ENCODE peak calls at places on chromosomes 13 and 19, in eight cellular contexts. H, G, N, Q, X, Y, P and R are unnamed samples. For H3K4me1, the result is how much of the 10 kb centered on the place peaks cover.

GRCh38 chr13:99559560-99559959 is 58.3 kb downstream of the TM9SF2 start:
- DNase-seq in H (no peak), G (no peak), N (no peak), Q (no peak), X (no peak), Y (no peak), P (no peak), R (no peak)

GRCh38 chr13:48492123-48493075 is 40.5 kb downstream of the RCBTB2 start:
- DNase-seq in H (peak), G (peak), N (peak), Q (peak), X (peak), Y (no peak), P (peak), R (peak)

GRCh38 chr13:37414667-37415066 is 183.9 kb downstream of the POSTN start:
- DNase-seq in H (no peak), G (no peak), N (no peak), Q (no peak), X (no peak), Y (no peak), P (no peak), R (no peak)

GRCh38 chr19:53537523-53538377 is at the start of gene ZNF331:
- DNase-seq in H (peak), G (peak), N (no peak), Q (peak), X (peak), Y (peak), P (peak), R (peak)

GRCh38 chr19:40612831-40613668 is 11.9 kb downstream of the LTBP4 start:
- DNase-seq in H (no peak), G (peak), N (peak), Q (peak), X (peak), Y (no peak), P (peak), R (peak)

GRCh38 chr13:79898996-79899395 is 418.0 kb downstream of the NDFIP2 start:
- DNase-seq in H (peak), G (no peak), N (no peak), Q (no peak), X (no peak), Y (no peak), P (no peak), R (no peak)

GRCh38 chr19:17948967-17949930 is 16.4 kb downstream of the CCDC124 start:
- DNase-seq in H (no peak), G (no peak), N (no peak), Q (no peak), X (no peak), Y (no peak), P (no peak), R (no peak)

GRCh38 chr19:13208131-13208963 is 58.1 kb downstream of the IER2 start:
- DNase-seq in H (peak), G (no peak), N (no peak), Q (peak), X (peak), Y (no peak), P (peak), R (no peak)

GRCh38 chr19:49094505-49095482 is 9.5 kb downstream of the SNRNP70 start:
- DNase-seq in H (no peak), G (no peak), N (no peak), Q (peak), X (no peak), Y (no peak), P (no peak), R (no peak)

DNA sequence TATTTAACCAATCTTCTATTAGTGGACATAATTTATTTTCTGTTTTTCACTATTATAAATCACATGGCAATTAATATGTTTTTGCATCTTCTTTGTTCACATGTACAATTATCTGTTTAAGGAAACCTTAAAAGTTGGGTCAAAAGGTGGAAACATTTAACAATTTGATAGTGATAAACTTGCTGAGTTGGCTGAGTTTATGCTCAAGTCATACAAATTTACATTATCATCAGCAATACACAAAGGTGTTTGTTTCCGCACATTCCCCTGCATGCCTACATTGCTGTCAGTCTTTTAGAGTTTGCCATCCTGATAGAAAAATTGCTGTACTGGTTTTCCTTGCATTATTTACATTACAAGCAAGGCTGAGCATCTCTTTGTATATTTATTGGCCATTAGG is 139.5 kb downstream of the KCNRG start:
- DNase-seq in H (no peak), G (no peak), N (no peak), Q (no peak), X (no peak), Y (no peak), P (no peak), R (no peak)
- H3K4me1 ChIP-seq in H (under half), G (under half), N (under half), Q (under half), X (under half), Y (under half), P (under half), R (under half)

DNA sequence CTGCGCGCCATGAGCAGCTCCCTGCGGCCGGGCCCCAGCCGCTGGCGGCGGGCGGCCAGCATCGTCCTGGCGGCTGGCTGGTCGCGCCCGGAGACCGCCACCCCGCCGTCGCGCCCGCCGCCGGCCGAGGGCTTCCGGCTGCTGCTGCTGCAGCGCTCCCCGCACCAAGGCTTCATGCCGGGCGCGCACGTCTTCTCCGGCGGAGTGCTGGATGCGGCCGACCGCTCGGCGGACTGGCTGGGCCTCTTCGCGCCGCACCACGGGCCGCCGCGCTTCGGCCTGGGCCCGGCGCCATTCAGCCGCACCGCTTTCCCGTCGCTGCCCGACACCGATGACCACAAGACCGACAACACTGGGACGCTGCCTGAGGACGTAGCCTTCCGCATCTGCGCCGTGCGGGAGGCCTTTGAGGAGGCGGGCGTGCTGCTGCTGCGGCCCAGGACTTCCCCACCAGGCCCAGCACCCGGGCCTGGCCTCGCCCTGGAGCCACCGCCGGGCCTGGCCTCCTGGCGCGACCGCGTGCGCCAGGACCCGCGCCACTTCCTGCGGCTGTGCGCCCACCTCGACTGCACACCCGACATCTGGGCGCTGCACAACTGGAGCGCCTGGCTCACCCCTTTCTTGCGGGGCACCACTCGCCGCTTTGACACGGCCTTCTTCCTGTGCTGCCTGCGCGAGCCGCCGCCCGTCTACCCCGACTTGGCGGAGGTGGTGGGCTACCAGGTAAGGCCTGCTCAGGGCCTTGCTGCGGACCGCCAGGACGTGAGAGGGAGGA is 518 bp downstream of the NUDT19 start:
- DNase-seq in H (peak), G (peak), N (peak), Q (peak), X (peak), Y (peak), P (no peak), R (peak)
- TF ChIP-seq POLR2A in H (peak), G (no peak), N (no peak), Q (no peak), X (no peak), Y (no peak), P (no peak), R (no peak)

GRCh38 chr13:43357435-43358065 is 334.2 kb downstream of the DNAJC15 start:
- DNase-seq in H (no peak), G (no peak), N (no peak), Q (peak), X (no peak), Y (no peak), P (no peak), R (no peak)

GRCh38 chr13:43363156-43363918 is 340.0 kb downstream of the DNAJC15 start:
- DNase-seq in H (peak), G (no peak), N (no peak), Q (no peak), X (no peak), Y (no peak), P (no peak), R (no peak)

GRCh38 chr13:43359536-43359935 is 336.1 kb downstream of the DNAJC15 start:
- DNase-seq in H (no peak), G (no peak), N (no peak), Q (no peak), X (no peak), Y (no peak), P (no peak), R (no peak)

GRCh38 chr13:43360911-43361605 is 337.7 kb downstream of the DNAJC15 start:
- DNase-seq in H (peak), G (no peak), N (no peak), Q (no peak), X (no peak), Y (no peak), P (no peak), R (no peak)

DNA sequence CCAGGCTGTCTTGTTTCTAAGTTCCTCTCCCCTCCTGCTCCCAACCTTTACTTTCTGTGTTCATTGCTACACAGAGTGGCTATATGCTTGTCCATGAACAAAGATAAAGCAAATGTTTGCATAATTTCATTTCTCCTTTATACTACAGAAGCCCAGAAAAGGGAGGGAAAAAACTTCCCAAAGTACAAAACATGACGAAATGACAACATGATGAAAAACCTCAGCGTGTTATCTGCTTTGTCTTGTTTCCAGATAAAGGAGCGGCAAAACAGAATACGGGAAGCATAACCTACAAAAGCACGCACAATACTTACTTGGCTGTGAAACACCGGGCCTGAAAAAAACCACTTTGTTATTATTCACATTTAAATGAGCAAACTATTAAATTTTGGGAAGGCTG is 336.8 kb downstream of the DNAJC15 start:
- DNase-seq in H (no peak), G (no peak), N (no peak), Q (no peak), X (no peak), Y (no peak), P (no peak), R (no peak)
- H3K4me1 ChIP-seq in H (under half), G (under half), N (under half), Q (under half), X (under half), Y (under half), P (under half), R (under half)

DNA sequence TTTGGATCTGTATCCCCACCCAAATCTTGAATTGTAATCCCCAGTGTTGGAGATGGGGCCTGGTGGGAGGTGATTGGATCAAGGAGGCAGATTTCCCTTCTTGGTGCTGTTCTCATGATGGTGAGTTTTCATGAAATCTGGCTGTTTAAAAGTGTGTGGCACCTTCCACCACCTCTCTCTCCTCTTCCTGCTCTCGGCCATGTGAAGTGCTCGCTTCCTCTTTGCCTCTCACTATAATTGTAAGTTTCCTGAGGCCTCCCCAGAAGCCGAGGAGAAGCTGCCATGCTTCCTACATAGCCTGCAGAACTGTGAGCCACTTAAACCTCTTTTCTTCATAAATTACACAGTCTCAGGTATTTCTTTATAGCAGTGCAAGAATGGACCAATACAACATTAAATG is 15.7 kb downstream of the COMMD6 start:
- DNase-seq in H (no peak), G (no peak), N (no peak), Q (no peak), X (no peak), Y (no peak), P (no peak), R (no peak)
- TF ChIP-seq POLR2A in H (no peak), G (no peak), N (no peak), Q (no peak), X (no peak), Y (no peak), P (no peak), R (no peak)

GRCh38 chr19:36421749-36422481 is 3.5 kb upstream of the ZFP82 start:
- DNase-seq in H (no peak), G (no peak), N (no peak), Q (no peak), X (no peak), Y (no peak), P (no peak), R (no peak)
- H3K4me1 ChIP-seq in H (under half), G (under half), N (under half), Q (under half), X (under half), Y (under half), P (under half), R (under half)

DNA sequence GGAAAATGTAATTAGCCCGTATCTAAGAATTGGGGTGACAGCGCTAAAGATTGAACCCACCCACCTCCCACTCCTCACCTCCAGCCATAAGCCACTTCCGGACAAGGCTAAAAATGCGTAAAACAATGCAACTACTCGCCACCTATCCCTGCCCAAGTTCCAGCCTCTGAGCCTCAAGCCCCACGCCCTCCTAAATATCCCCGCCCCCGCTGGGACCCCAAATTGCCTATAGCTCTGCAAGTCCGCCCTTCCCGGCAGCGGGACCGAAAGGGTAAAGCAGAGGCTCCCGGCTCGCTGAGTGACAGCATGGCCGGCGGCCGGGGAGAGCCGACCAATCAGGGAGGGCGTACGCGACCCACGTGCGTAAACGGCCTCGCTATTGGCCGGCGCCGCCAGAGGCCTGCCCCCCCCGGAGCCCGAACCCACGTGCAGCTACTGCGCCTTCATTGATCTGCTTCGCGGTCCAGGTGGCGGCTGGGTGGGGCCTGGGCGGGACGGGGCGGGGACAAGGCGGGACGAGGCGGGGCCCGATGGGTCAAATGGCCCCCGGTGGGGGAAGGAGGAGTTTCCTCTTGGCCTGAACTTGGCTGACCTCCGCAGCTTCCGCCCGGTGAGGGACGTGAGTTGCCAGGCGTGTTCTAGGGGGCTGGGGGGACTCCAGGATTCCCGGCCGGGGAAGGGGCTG is at the start of gene TLE6:
- DNase-seq in H (peak), G (peak), N (peak), Q (peak), X (peak), Y (peak), P (peak), R (peak)
- TF ChIP-seq POLR2A in H (no peak), G (no peak), N (peak), Q (no peak), X (no peak), Y (no peak), P (no peak), R (no peak)